ENCODE peak calls at places on chromosomes 11 and 22, in six cellular contexts. X, N, M, V, Z and K are unnamed samples.
A peak's percentile ranks its signal among the peaks of the same experiment; 100 is the strongest.

GRCh38 chr11:64990222-64990918 is 6.4 kb downstream of the BATF2 start:
- DNase-seq in X (no peak), N (peak; percentile 51), M (no peak), V (no peak), Z (no peak), K (no peak)

GRCh38 chr22:23401111-23401909 is 178.8 kb downstream of the IGLL1 start:
- DNase-seq in X (no peak), N (no peak), M (no peak), V (no peak), Z (no peak), K (no peak)

GRCh38 chr11:84899740-84900139 is 727.4 kb downstream of the DLG2 start:
- DNase-seq in X (no peak), N (no peak), M (no peak), V (peak; percentile 10), Z (no peak), K (no peak)

GRCh38 chr11:92556435-92556834 is 331.8 kb downstream of the FAT3 start:
- DNase-seq in X (no peak), N (no peak), M (no peak), V (no peak), Z (no peak), K (no peak)

GRCh38 chr11:3855808-3856491 is 486 bp downstream of the STIM1 start:
- DNase-seq in X (peak; percentile 36), N (no peak), M (no peak), V (no peak), Z (peak; percentile 39), K (no peak)

GRCh38 chr11:134479206-134479955 is 67.3 kb upstream of the B3GAT1 start:
- DNase-seq in X (no peak), N (no peak), M (peak; percentile 10), V (no peak), Z (no peak), K (no peak)

GRCh38 chr11:71373791-71374454 is 74.3 kb downstream of the DHCR7 start:
- DNase-seq in X (no peak), N (no peak), M (no peak), V (no peak), Z (no peak), K (no peak)

GRCh38 chr11:74575999-74576398 is 16.4 kb upstream of the POLD3 start:
- DNase-seq in X (no peak), N (no peak), M (no peak), V (no peak), Z (no peak), K (no peak)

GRCh38 chr22:29767289-29768051 is at the start of gene UQCR10:
- DNase-seq in X (peak; percentile 89), N (peak; percentile 93), M (peak; percentile 97), V (peak; percentile 98), Z (peak; percentile 90), K (peak; percentile 85)

GRCh38 chr11:17633279-17633986 is 85.9 kb upstream of the MYOD1 start:
- DNase-seq in X (no peak), N (no peak), M (no peak), V (no peak), Z (no peak), K (no peak)

GRCh38 chr22:44541671-44542319 is 43.8 kb upstream of the RTL6 start:
- DNase-seq in X (no peak), N (no peak), M (no peak), V (no peak), Z (no peak), K (no peak)

GRCh38 chr11:75722669-75723042 is 5.0 kb downstream of the MOGAT2 start:
- DNase-seq in X (no peak), N (no peak), M (no peak), V (no peak), Z (no peak), K (no peak)

GRCh38 chr11:11965656-11966353 is 42.6 kb downstream of the DKK3 start:
- DNase-seq in X (no peak), N (no peak), M (no peak), V (no peak), Z (no peak), K (no peak)

GRCh38 chr22:26304730-26305129 is 124.3 kb upstream of the ASPHD2 start:
- DNase-seq in X (no peak), N (no peak), M (no peak), V (no peak), Z (no peak), K (no peak)

GRCh38 chr11:763073-763463 is 14.2 kb downstream of the GATD1 start:
- DNase-seq in X (no peak), N (no peak), M (no peak), V (no peak), Z (no peak), K (no peak)

GRCh38 chr11:9104581-9104980 is 13.2 kb upstream of the SCUBE2 start:
- DNase-seq in X (no peak), N (no peak), M (no peak), V (no peak), Z (no peak), K (no peak)

GRCh38 chr11:63586451-63587166 is 23.4 kb upstream of the PLAAT2 start:
- DNase-seq in X (no peak), N (no peak), M (no peak), V (no peak), Z (no peak), K (no peak)

GRCh38 chr22:43151251-43152000 is at the start of gene TSPO:
- DNase-seq in X (peak; percentile 58), N (peak; percentile 60), M (peak; percentile 6), V (peak; percentile 80), Z (peak; percentile 73), K (no peak)

GRCh38 chr22:44727148-44727547 is 25.1 kb downstream of the PRR5 start:
- DNase-seq in X (no peak), N (no peak), M (no peak), V (no peak), Z (no peak), K (no peak)

GRCh38 chr11:117361432-117361831 is 33.8 kb downstream of the CEP164 start:
- DNase-seq in X (no peak), N (no peak), M (no peak), V (no peak), Z (no peak), K (no peak)

GRCh38 chr22:19579113-19579811 is 55.1 kb upstream of the CLDN5 start:
- DNase-seq in X (no peak), N (peak; percentile 47), M (no peak), V (no peak), Z (no peak), K (no peak)